ENCODE peak calls at places on chromosomes 3 and 15, in ten cellular contexts. One of them, this sample, is unnamed.

GRCh38 chr3:76078101-76078500 is 292.8 kb upstream of the ZNF717 start:
- DNase-seq in adrenal gland: no peak
- DNase-seq in AG09319: no peak
- DNase-seq in IMR-90: peak; percentile 12
- DNase-seq in WTC11: no peak
- DNase-seq in GM20000: no peak
- DNase-seq in Panc1: no peak
- DNase-seq in uterus: no peak
- DNase-seq in fibroblast of lung: no peak
- DNase-seq in endothelial cell: no peak
- DNase-seq in this sample: no peak

GRCh38 chr3:15426579-15427118 is 695 bp downstream of the METTL6 start:
- DNase-seq in adrenal gland: no peak
- DNase-seq in AG09319: no peak
- DNase-seq in IMR-90: no peak
- DNase-seq in WTC11: no peak
- DNase-seq in GM20000: no peak
- DNase-seq in Panc1: no peak
- DNase-seq in uterus: no peak
- DNase-seq in fibroblast of lung: no peak
- DNase-seq in endothelial cell: no peak
- DNase-seq in this sample: no peak

GRCh38 chr15:70235347-70235746 is 137.6 kb upstream of the TLE3 start:
- DNase-seq in adrenal gland: no peak
- DNase-seq in AG09319: no peak
- DNase-seq in IMR-90: no peak
- DNase-seq in WTC11: no peak
- DNase-seq in GM20000: no peak
- DNase-seq in Panc1: no peak
- DNase-seq in uterus: no peak
- DNase-seq in fibroblast of lung: no peak
- DNase-seq in endothelial cell: no peak
- DNase-seq in this sample: no peak

GRCh38 chr3:122383915-122384697 is at the start of gene FAM162A:
- DNase-seq in adrenal gland: peak; percentile 93
- DNase-seq in AG09319: peak; percentile 61
- DNase-seq in IMR-90: peak; percentile 80
- DNase-seq in WTC11: peak; percentile 94
- DNase-seq in GM20000: peak; percentile 91
- DNase-seq in Panc1: peak; percentile 74
- DNase-seq in uterus: peak; percentile 90
- DNase-seq in fibroblast of lung: peak; percentile 82
- DNase-seq in endothelial cell: peak; percentile 97
- DNase-seq in this sample: peak; percentile 97

GRCh38 chr3:14425574-14426304 is 23.3 kb downstream of the SLC6A6 start:
- DNase-seq in adrenal gland: no peak
- DNase-seq in AG09319: no peak
- DNase-seq in IMR-90: no peak
- DNase-seq in WTC11: no peak
- DNase-seq in GM20000: no peak
- DNase-seq in Panc1: no peak
- DNase-seq in uterus: no peak
- DNase-seq in fibroblast of lung: peak; percentile 30
- DNase-seq in endothelial cell: no peak
- DNase-seq in this sample: peak; percentile 84

GRCh38 chr3:110971010-110971585 is 100.5 kb upstream of the NECTIN3 start:
- DNase-seq in adrenal gland: no peak
- DNase-seq in AG09319: no peak
- DNase-seq in IMR-90: no peak
- DNase-seq in WTC11: no peak
- DNase-seq in GM20000: no peak
- DNase-seq in Panc1: no peak
- DNase-seq in uterus: no peak
- DNase-seq in fibroblast of lung: no peak
- DNase-seq in endothelial cell: no peak
- DNase-seq in this sample: no peak

GRCh38 chr3:54004351-54004750 is 112.7 kb upstream of the SELENOK start:
- DNase-seq in adrenal gland: no peak
- DNase-seq in AG09319: no peak
- DNase-seq in IMR-90: no peak
- DNase-seq in WTC11: no peak
- DNase-seq in GM20000: no peak
- DNase-seq in Panc1: no peak
- DNase-seq in uterus: no peak
- DNase-seq in fibroblast of lung: no peak
- DNase-seq in endothelial cell: no peak
- DNase-seq in this sample: no peak

GRCh38 chr3:114308830-114309229 is 15.0 kb downstream of the TIGIT start:
- DNase-seq in adrenal gland: no peak
- DNase-seq in AG09319: no peak
- DNase-seq in IMR-90: no peak
- DNase-seq in WTC11: no peak
- DNase-seq in GM20000: peak; percentile 62
- DNase-seq in Panc1: no peak
- DNase-seq in uterus: no peak
- DNase-seq in fibroblast of lung: no peak
- DNase-seq in endothelial cell: no peak
- DNase-seq in this sample: peak; percentile 87

GRCh38 chr3:88986834-88987233 is 120.6 kb upstream of the EPHA3 start:
- DNase-seq in adrenal gland: no peak
- DNase-seq in AG09319: peak; percentile 31
- DNase-seq in IMR-90: peak; percentile 65
- DNase-seq in WTC11: no peak
- DNase-seq in GM20000: no peak
- DNase-seq in Panc1: no peak
- DNase-seq in uterus: no peak
- DNase-seq in fibroblast of lung: peak; percentile 72
- DNase-seq in endothelial cell: no peak
- DNase-seq in this sample: no peak

GRCh38 chr15:29322407-29322806 is 52.8 kb upstream of the NSMCE3 start:
- DNase-seq in adrenal gland: no peak
- DNase-seq in AG09319: no peak
- DNase-seq in IMR-90: peak; percentile 35
- DNase-seq in WTC11: no peak
- DNase-seq in GM20000: no peak
- DNase-seq in Panc1: no peak
- DNase-seq in uterus: no peak
- DNase-seq in fibroblast of lung: peak; percentile 63
- DNase-seq in endothelial cell: no peak
- DNase-seq in this sample: no peak

GRCh38 chr3:66038726-66039589 is at the start of gene MAGI1:
- DNase-seq in adrenal gland: peak; percentile 94
- DNase-seq in AG09319: peak; percentile 93
- DNase-seq in IMR-90: peak; percentile 95
- DNase-seq in WTC11: peak; percentile 92
- DNase-seq in GM20000: peak; percentile 86
- DNase-seq in Panc1: peak; percentile 79
- DNase-seq in uterus: peak; percentile 90
- DNase-seq in fibroblast of lung: peak; percentile 96
- DNase-seq in endothelial cell: peak; percentile 91
- DNase-seq in this sample: peak; percentile 79

GRCh38 chr15:67077641-67078215 is 12.3 kb downstream of the SMAD3 start:
- DNase-seq in adrenal gland: no peak
- DNase-seq in AG09319: no peak
- DNase-seq in IMR-90: no peak
- DNase-seq in WTC11: no peak
- DNase-seq in GM20000: no peak
- DNase-seq in Panc1: no peak
- DNase-seq in uterus: no peak
- DNase-seq in fibroblast of lung: no peak
- DNase-seq in endothelial cell: no peak
- DNase-seq in this sample: no peak

GRCh38 chr15:67072951-67073350 is 7.5 kb downstream of the SMAD3 start:
- DNase-seq in adrenal gland: no peak
- DNase-seq in AG09319: no peak
- DNase-seq in IMR-90: peak; percentile 37
- DNase-seq in WTC11: no peak
- DNase-seq in GM20000: no peak
- DNase-seq in Panc1: no peak
- DNase-seq in uterus: no peak
- DNase-seq in fibroblast of lung: no peak
- DNase-seq in endothelial cell: no peak
- DNase-seq in this sample: no peak

GRCh38 chr15:67074886-67075229 is 9.5 kb downstream of the SMAD3 start:
- DNase-seq in adrenal gland: no peak
- DNase-seq in AG09319: no peak
- DNase-seq in IMR-90: peak; percentile 24
- DNase-seq in WTC11: no peak
- DNase-seq in GM20000: no peak
- DNase-seq in Panc1: no peak
- DNase-seq in uterus: no peak
- DNase-seq in fibroblast of lung: no peak
- DNase-seq in endothelial cell: no peak
- DNase-seq in this sample: no peak

GRCh38 chr15:67079361-67079760 is 14.0 kb downstream of the SMAD3 start:
- DNase-seq in adrenal gland: no peak
- DNase-seq in AG09319: no peak
- DNase-seq in IMR-90: peak; percentile 62
- DNase-seq in WTC11: no peak
- DNase-seq in GM20000: no peak
- DNase-seq in Panc1: no peak
- DNase-seq in uterus: no peak
- DNase-seq in fibroblast of lung: no peak
- DNase-seq in endothelial cell: no peak
- DNase-seq in this sample: no peak

GRCh38 chr15:67076147-67076843 is 10.9 kb downstream of the SMAD3 start:
- DNase-seq in adrenal gland: peak; percentile 60
- DNase-seq in AG09319: no peak
- DNase-seq in IMR-90: peak; percentile 93
- DNase-seq in WTC11: no peak
- DNase-seq in GM20000: peak; percentile 56
- DNase-seq in Panc1: no peak
- DNase-seq in uterus: no peak
- DNase-seq in fibroblast of lung: peak; percentile 90
- DNase-seq in endothelial cell: no peak
- DNase-seq in this sample: peak; percentile 83
- TF ChIP-seq CTCF in adrenal gland: no peak
- TF ChIP-seq CTCF in AG09319: no peak
- TF ChIP-seq CTCF in IMR-90: no peak
- TF ChIP-seq CTCF in WTC11: no peak
- TF ChIP-seq CTCF in GM20000: no peak
- TF ChIP-seq CTCF in Panc1: no peak
- TF ChIP-seq CTCF in uterus: no peak
- TF ChIP-seq CTCF in fibroblast of lung: no peak
- TF ChIP-seq CTCF in endothelial cell: no peak
- TF ChIP-seq CTCF in this sample: no peak

DNA sequence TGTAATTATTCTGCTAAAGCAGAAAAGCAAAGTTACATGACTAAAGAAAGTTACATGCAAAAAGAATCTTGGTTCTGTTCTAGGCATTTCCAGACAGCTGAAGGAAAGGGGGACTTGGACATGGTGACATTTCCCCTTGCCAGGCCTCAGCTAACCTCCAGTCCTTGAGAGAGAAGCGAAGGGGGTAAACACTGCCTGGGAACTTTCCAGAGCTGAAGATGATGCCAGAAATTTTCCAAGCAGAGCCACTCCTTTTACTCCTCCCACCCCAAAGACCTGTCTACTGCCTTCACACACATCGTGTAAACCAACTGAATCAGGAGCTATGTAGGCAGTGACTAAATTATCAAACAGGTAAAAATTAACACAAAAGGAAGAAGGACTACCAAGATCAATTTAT is 5.4 kb downstream of the MEX3B start:
- DNase-seq in adrenal gland: no peak
- DNase-seq in AG09319: no peak
- DNase-seq in IMR-90: peak; percentile 14
- DNase-seq in WTC11: no peak
- DNase-seq in GM20000: no peak
- DNase-seq in Panc1: no peak
- DNase-seq in uterus: no peak
- DNase-seq in fibroblast of lung: no peak
- DNase-seq in endothelial cell: no peak
- DNase-seq in this sample: no peak
- TF ChIP-seq CTCF in adrenal gland: no peak
- TF ChIP-seq CTCF in AG09319: no peak
- TF ChIP-seq CTCF in IMR-90: no peak
- TF ChIP-seq CTCF in WTC11: no peak
- TF ChIP-seq CTCF in GM20000: no peak
- TF ChIP-seq CTCF in Panc1: no peak
- TF ChIP-seq CTCF in uterus: no peak
- TF ChIP-seq CTCF in fibroblast of lung: no peak
- TF ChIP-seq CTCF in endothelial cell: no peak
- TF ChIP-seq CTCF in this sample: no peak

GRCh38 chr15:79218588-79219200 is 63.8 kb upstream of the ANKRD34C start:
- DNase-seq in adrenal gland: no peak
- DNase-seq in AG09319: no peak
- DNase-seq in IMR-90: peak; percentile 17
- DNase-seq in WTC11: no peak
- DNase-seq in GM20000: no peak
- DNase-seq in Panc1: no peak
- DNase-seq in uterus: no peak
- DNase-seq in fibroblast of lung: peak; percentile 4
- DNase-seq in endothelial cell: no peak
- DNase-seq in this sample: no peak
- TF ChIP-seq CTCF in adrenal gland: no peak
- TF ChIP-seq CTCF in AG09319: peak; percentile 15
- TF ChIP-seq CTCF in IMR-90: peak; percentile 36
- TF ChIP-seq CTCF in WTC11: no peak
- TF ChIP-seq CTCF in GM20000: no peak
- TF ChIP-seq CTCF in Panc1: peak; percentile 60
- TF ChIP-seq CTCF in uterus: no peak
- TF ChIP-seq CTCF in fibroblast of lung: peak; percentile 48
- TF ChIP-seq CTCF in endothelial cell: peak; percentile 67
- TF ChIP-seq CTCF in this sample: peak; percentile 10

GRCh38 chr15:89501646-89502045 is 5.3 kb upstream of the RHCG start:
- DNase-seq in adrenal gland: no peak
- DNase-seq in AG09319: no peak
- DNase-seq in IMR-90: no peak
- DNase-seq in WTC11: no peak
- DNase-seq in GM20000: no peak
- DNase-seq in Panc1: no peak
- DNase-seq in uterus: no peak
- DNase-seq in fibroblast of lung: no peak
- DNase-seq in endothelial cell: no peak
- DNase-seq in this sample: no peak

GRCh38 chr15:89498574-89498906 is 2.2 kb upstream of the RHCG start:
- DNase-seq in adrenal gland: no peak
- DNase-seq in AG09319: no peak
- DNase-seq in IMR-90: no peak
- DNase-seq in WTC11: no peak
- DNase-seq in GM20000: no peak
- DNase-seq in Panc1: no peak
- DNase-seq in uterus: no peak
- DNase-seq in fibroblast of lung: no peak
- DNase-seq in endothelial cell: no peak
- DNase-seq in this sample: no peak

GRCh38 chr15:89502867-89503595 is 6.6 kb upstream of the RHCG start:
- DNase-seq in adrenal gland: no peak
- DNase-seq in AG09319: no peak
- DNase-seq in IMR-90: no peak
- DNase-seq in WTC11: no peak
- DNase-seq in GM20000: no peak
- DNase-seq in Panc1: no peak
- DNase-seq in uterus: no peak
- DNase-seq in fibroblast of lung: no peak
- DNase-seq in endothelial cell: no peak
- DNase-seq in this sample: no peak

GRCh38 chr15:89499156-89499555 is 2.8 kb upstream of the RHCG start:
- DNase-seq in adrenal gland: no peak
- DNase-seq in AG09319: no peak
- DNase-seq in IMR-90: no peak
- DNase-seq in WTC11: no peak
- DNase-seq in GM20000: no peak
- DNase-seq in Panc1: no peak
- DNase-seq in uterus: no peak
- DNase-seq in fibroblast of lung: no peak
- DNase-seq in endothelial cell: no peak
- DNase-seq in this sample: no peak

GRCh38 chr15:89500397-89501270 is 4.3 kb upstream of the RHCG start:
- DNase-seq in adrenal gland: no peak
- DNase-seq in AG09319: no peak
- DNase-seq in IMR-90: no peak
- DNase-seq in WTC11: no peak
- DNase-seq in GM20000: no peak
- DNase-seq in Panc1: no peak
- DNase-seq in uterus: no peak
- DNase-seq in fibroblast of lung: no peak
- DNase-seq in endothelial cell: no peak
- DNase-seq in this sample: peak; percentile 16
- TF ChIP-seq CTCF in adrenal gland: no peak
- TF ChIP-seq CTCF in AG09319: no peak
- TF ChIP-seq CTCF in IMR-90: peak; percentile 22
- TF ChIP-seq CTCF in WTC11: peak; percentile 29
- TF ChIP-seq CTCF in GM20000: no peak
- TF ChIP-seq CTCF in Panc1: peak; percentile 80
- TF ChIP-seq CTCF in uterus: no peak
- TF ChIP-seq CTCF in fibroblast of lung: peak; percentile 21
- TF ChIP-seq CTCF in endothelial cell: peak; percentile 24
- TF ChIP-seq CTCF in this sample: peak; percentile 37